ENCODE peak calls at places on chromosomes 4 and X, in nine cellular contexts. One of them, this sample, is unnamed.

GRCh38 chrX:104430720-104431119 is 135.3 kb upstream of the IL1RAPL2 start:
- DNase-seq in K562: no peak
- DNase-seq in spleen: no peak
- DNase-seq in adrenal gland: no peak
- DNase-seq in cardiac muscle cell: no peak
- DNase-seq in left lung: no peak
- DNase-seq in right cardiac atrium: no peak
- DNase-seq in GM06990: no peak
- DNase-seq in epithelial cell of proximal tubule: peak
- DNase-seq in this sample: no peak

GRCh38 chrX:13645464-13646153 is 7.3 kb upstream of the TCEANC start:
- DNase-seq in K562: no peak
- DNase-seq in spleen: no peak
- DNase-seq in adrenal gland: no peak
- DNase-seq in cardiac muscle cell: no peak
- DNase-seq in left lung: no peak
- DNase-seq in right cardiac atrium: no peak
- DNase-seq in GM06990: no peak
- DNase-seq in epithelial cell of proximal tubule: no peak
- DNase-seq in this sample: no peak

GRCh38 chr4:41932988-41933387 is 2.2 kb upstream of the TMEM33 start:
- DNase-seq in K562: no peak
- DNase-seq in spleen: no peak
- DNase-seq in adrenal gland: no peak
- DNase-seq in cardiac muscle cell: no peak
- DNase-seq in left lung: no peak
- DNase-seq in right cardiac atrium: no peak
- DNase-seq in GM06990: no peak
- DNase-seq in epithelial cell of proximal tubule: no peak
- DNase-seq in this sample: no peak

GRCh38 chr4:7842384-7843279 is 97.0 kb downstream of the AFAP1 start:
- DNase-seq in K562: no peak
- DNase-seq in spleen: no peak
- DNase-seq in adrenal gland: peak
- DNase-seq in cardiac muscle cell: no peak
- DNase-seq in left lung: no peak
- DNase-seq in right cardiac atrium: peak
- DNase-seq in GM06990: no peak
- DNase-seq in epithelial cell of proximal tubule: peak
- DNase-seq in this sample: peak

GRCh38 chr4:151785484-151786157 is 24.8 kb upstream of the GATB start:
- DNase-seq in K562: no peak
- DNase-seq in spleen: no peak
- DNase-seq in adrenal gland: no peak
- DNase-seq in cardiac muscle cell: no peak
- DNase-seq in left lung: no peak
- DNase-seq in right cardiac atrium: no peak
- DNase-seq in GM06990: no peak
- DNase-seq in epithelial cell of proximal tubule: no peak
- DNase-seq in this sample: no peak

GRCh38 chr4:159069922-159070321 is 33.0 kb upstream of the RAPGEF2 start:
- DNase-seq in K562: no peak
- DNase-seq in spleen: no peak
- DNase-seq in adrenal gland: no peak
- DNase-seq in cardiac muscle cell: no peak
- DNase-seq in left lung: no peak
- DNase-seq in right cardiac atrium: no peak
- DNase-seq in GM06990: no peak
- DNase-seq in epithelial cell of proximal tubule: no peak
- DNase-seq in this sample: peak

GRCh38 chrX:37959212-37960021 is 46.9 kb upstream of the SYTL5 start:
- DNase-seq in K562: no peak
- DNase-seq in spleen: no peak
- DNase-seq in adrenal gland: no peak
- DNase-seq in cardiac muscle cell: no peak
- DNase-seq in left lung: no peak
- DNase-seq in right cardiac atrium: no peak
- DNase-seq in GM06990: no peak
- DNase-seq in epithelial cell of proximal tubule: no peak
- DNase-seq in this sample: no peak

GRCh38 chr4:68366600-68366999 is 16.7 kb upstream of the YTHDC1 start:
- DNase-seq in K562: no peak
- DNase-seq in spleen: no peak
- DNase-seq in adrenal gland: no peak
- DNase-seq in cardiac muscle cell: no peak
- DNase-seq in left lung: no peak
- DNase-seq in right cardiac atrium: no peak
- DNase-seq in GM06990: no peak
- DNase-seq in epithelial cell of proximal tubule: no peak
- DNase-seq in this sample: peak

GRCh38 chrX:54891573-54891972 is 29.1 kb upstream of the TRO start:
- DNase-seq in K562: peak
- DNase-seq in spleen: no peak
- DNase-seq in adrenal gland: peak
- DNase-seq in cardiac muscle cell: peak
- DNase-seq in left lung: no peak
- DNase-seq in right cardiac atrium: peak
- DNase-seq in GM06990: no peak
- DNase-seq in epithelial cell of proximal tubule: no peak
- DNase-seq in this sample: peak

DNA sequence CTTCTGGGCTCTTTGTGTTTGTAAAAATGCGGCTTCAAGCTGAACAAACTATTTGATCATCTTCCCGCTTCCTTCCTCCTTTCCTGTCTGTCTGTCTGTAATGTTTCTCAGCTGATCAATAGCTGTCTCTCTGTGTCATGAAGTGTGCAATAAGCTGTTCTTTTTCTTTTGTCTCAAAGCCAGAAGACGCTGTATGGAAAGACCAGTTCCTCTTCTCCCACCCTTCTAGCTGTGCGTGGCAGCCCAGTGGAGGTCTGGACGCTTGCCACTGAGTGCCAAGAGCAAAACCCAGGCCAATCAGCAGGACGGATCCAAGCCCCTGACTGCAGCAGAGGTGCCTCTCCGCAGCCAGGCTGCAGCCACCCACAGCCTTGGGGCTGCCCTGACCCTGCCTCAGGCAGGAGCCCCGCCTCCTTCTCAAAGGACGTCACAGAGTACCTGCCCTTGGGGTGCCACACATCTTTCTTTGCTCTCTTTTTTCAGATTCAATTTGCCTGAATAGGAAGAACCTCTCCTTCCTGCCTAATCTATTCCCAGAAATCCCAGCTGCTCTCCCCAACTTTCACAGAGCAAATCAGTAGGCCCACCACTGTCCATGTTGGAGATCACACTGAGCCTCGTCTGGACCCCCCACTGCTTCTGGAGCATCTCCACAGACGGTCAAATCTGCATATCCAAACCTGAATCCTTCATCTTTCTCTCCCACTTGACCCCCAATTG is 59.1 kb downstream of the MAML3 start:
- DNase-seq in K562: no peak
- DNase-seq in spleen: peak
- DNase-seq in adrenal gland: peak
- DNase-seq in cardiac muscle cell: no peak
- DNase-seq in left lung: peak
- DNase-seq in right cardiac atrium: peak
- DNase-seq in GM06990: no peak
- DNase-seq in epithelial cell of proximal tubule: no peak
- DNase-seq in this sample: peak
- H3K4me3 ChIP-seq in K562: no peak
- H3K4me3 ChIP-seq in spleen: no peak
- H3K4me3 ChIP-seq in adrenal gland: no peak
- H3K4me3 ChIP-seq in cardiac muscle cell: no peak
- H3K4me3 ChIP-seq in left lung: peak
- H3K4me3 ChIP-seq in right cardiac atrium: no peak
- H3K4me3 ChIP-seq in GM06990: no peak
- H3K4me3 ChIP-seq in epithelial cell of proximal tubule: no peak
- H3K4me3 ChIP-seq in this sample: peak

GRCh38 chr4:133550436-133550835 is 401.3 kb downstream of the PCDH10 start:
- DNase-seq in K562: no peak
- DNase-seq in spleen: no peak
- DNase-seq in adrenal gland: no peak
- DNase-seq in cardiac muscle cell: no peak
- DNase-seq in left lung: no peak
- DNase-seq in right cardiac atrium: no peak
- DNase-seq in GM06990: no peak
- DNase-seq in epithelial cell of proximal tubule: no peak
- DNase-seq in this sample: no peak
- H3K4me3 ChIP-seq in K562: no peak
- H3K4me3 ChIP-seq in spleen: no peak
- H3K4me3 ChIP-seq in adrenal gland: no peak
- H3K4me3 ChIP-seq in cardiac muscle cell: no peak
- H3K4me3 ChIP-seq in left lung: no peak
- H3K4me3 ChIP-seq in right cardiac atrium: no peak
- H3K4me3 ChIP-seq in GM06990: no peak
- H3K4me3 ChIP-seq in epithelial cell of proximal tubule: no peak
- H3K4me3 ChIP-seq in this sample: no peak

GRCh38 chrX:19377799-19378198 is 34.1 kb downstream of the PDHA1 start:
- DNase-seq in K562: no peak
- DNase-seq in spleen: peak
- DNase-seq in adrenal gland: no peak
- DNase-seq in cardiac muscle cell: no peak
- DNase-seq in left lung: no peak
- DNase-seq in right cardiac atrium: no peak
- DNase-seq in GM06990: no peak
- DNase-seq in epithelial cell of proximal tubule: no peak
- DNase-seq in this sample: no peak

GRCh38 chrX:19375546-19375945 is 31.8 kb downstream of the PDHA1 start:
- DNase-seq in K562: no peak
- DNase-seq in spleen: peak
- DNase-seq in adrenal gland: no peak
- DNase-seq in cardiac muscle cell: no peak
- DNase-seq in left lung: no peak
- DNase-seq in right cardiac atrium: no peak
- DNase-seq in GM06990: no peak
- DNase-seq in epithelial cell of proximal tubule: no peak
- DNase-seq in this sample: no peak

GRCh38 chrX:19372170-19373033 is 28.7 kb downstream of the PDHA1 start:
- DNase-seq in K562: peak
- DNase-seq in spleen: peak
- DNase-seq in adrenal gland: peak
- DNase-seq in cardiac muscle cell: peak
- DNase-seq in left lung: peak
- DNase-seq in right cardiac atrium: peak
- DNase-seq in GM06990: peak
- DNase-seq in epithelial cell of proximal tubule: no peak
- DNase-seq in this sample: peak

DNA sequence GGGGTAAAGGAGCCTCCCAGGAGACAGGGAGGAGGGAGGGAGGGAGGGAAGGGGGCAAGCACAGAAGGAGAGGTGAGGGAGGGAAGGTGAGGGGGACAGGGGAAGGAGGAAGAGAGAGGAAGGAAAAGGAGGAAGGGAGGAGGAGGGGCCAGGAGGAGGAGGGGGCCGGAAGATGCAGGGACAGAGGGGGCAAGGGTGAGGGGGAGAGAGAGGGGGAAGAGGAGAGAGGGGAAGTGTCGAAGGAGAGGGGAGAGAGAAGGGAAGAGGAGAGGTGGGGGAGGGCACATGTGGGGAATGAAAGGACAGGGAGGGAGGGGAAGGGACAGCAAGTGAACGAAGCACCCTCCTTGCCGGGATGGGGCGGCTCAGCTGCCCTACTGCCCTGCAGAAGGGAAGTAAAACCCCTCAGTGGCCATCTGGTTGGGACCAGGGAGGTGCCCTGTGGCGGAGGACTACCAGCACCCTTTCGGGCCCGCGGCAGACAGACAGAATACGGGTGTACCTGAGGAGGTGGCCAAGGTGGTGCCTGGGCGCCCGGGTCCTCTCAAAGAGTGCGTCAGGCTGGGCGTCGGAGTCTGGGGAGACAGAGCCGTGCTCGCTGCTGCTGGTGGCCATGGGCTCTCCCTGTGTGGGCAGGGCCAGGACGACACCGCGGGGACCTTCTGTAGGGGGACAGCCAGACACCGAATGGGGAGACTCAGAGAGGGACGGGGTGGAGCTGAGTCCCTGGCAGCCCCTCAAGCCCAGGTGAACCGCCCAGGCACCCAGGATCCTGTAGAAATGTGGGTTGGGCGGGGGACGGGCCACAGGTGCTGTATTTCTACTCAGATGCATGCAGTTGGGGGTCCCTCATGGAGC is 29.5 kb downstream of the PDHA1 start:
- DNase-seq in K562: no peak
- DNase-seq in spleen: peak
- DNase-seq in adrenal gland: no peak
- DNase-seq in cardiac muscle cell: no peak
- DNase-seq in left lung: peak
- DNase-seq in right cardiac atrium: no peak
- DNase-seq in GM06990: no peak
- DNase-seq in epithelial cell of proximal tubule: no peak
- DNase-seq in this sample: no peak
- H3K4me3 ChIP-seq in K562: no peak
- H3K4me3 ChIP-seq in spleen: no peak
- H3K4me3 ChIP-seq in adrenal gland: no peak
- H3K4me3 ChIP-seq in cardiac muscle cell: no peak
- H3K4me3 ChIP-seq in left lung: peak
- H3K4me3 ChIP-seq in right cardiac atrium: peak
- H3K4me3 ChIP-seq in GM06990: no peak
- H3K4me3 ChIP-seq in epithelial cell of proximal tubule: no peak
- H3K4me3 ChIP-seq in this sample: no peak

DNA sequence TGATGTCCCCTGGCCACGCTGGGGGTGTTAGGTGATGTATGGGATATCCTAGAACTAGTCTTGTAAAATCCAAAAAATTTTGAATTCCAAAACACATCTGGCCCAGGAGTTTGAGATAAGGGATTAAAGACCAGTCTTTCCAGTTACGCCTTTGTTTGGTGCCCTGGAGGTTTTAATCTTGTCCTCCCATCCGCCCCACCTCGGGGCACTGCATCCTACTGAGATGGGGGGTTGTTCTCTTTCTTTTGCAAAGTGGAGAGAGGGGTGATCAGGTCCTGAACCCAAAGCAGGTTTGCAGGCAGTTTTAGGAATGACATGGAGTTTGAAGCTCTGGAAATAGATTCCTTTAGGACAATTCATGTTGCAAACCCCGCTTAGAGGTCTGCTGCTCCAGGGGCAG is 1.8 kb downstream of the SUV39H1 start:
- DNase-seq in K562: no peak
- DNase-seq in spleen: peak
- DNase-seq in adrenal gland: no peak
- DNase-seq in cardiac muscle cell: no peak
- DNase-seq in left lung: no peak
- DNase-seq in right cardiac atrium: no peak
- DNase-seq in GM06990: no peak
- DNase-seq in epithelial cell of proximal tubule: no peak
- DNase-seq in this sample: no peak
- H3K4me3 ChIP-seq in K562: no peak
- H3K4me3 ChIP-seq in spleen: no peak
- H3K4me3 ChIP-seq in adrenal gland: no peak
- H3K4me3 ChIP-seq in cardiac muscle cell: no peak
- H3K4me3 ChIP-seq in left lung: no peak
- H3K4me3 ChIP-seq in right cardiac atrium: no peak
- H3K4me3 ChIP-seq in GM06990: no peak
- H3K4me3 ChIP-seq in epithelial cell of proximal tubule: no peak
- H3K4me3 ChIP-seq in this sample: no peak